ENCODE peak calls at places on chromosomes 11 and 22, in five cellular contexts. One of them, this sample, is unnamed.

GRCh38 chr11:29260939-29261705 is 755.7 kb downstream of the KCNA4 start:
- DNase-seq in RWPE1: peak
- DNase-seq in GM23338: no peak
- DNase-seq in ovary: no peak
- DNase-seq in Peyer's patch: no peak
- DNase-seq in this sample: no peak

GRCh38 chr11:116578971-116579687 is 193.7 kb downstream of the BUD13 start:
- DNase-seq in RWPE1: no peak
- DNase-seq in ovary: no peak
- DNase-seq in Peyer's patch: no peak
- DNase-seq in GM23338: peak
- DNase-seq in this sample: no peak

GRCh38 chr11:18705651-18706281 is 7.2 kb downstream of the TMEM86A start:
- DNase-seq in ovary: peak
- DNase-seq in Peyer's patch: peak
- DNase-seq in RWPE1: no peak
- DNase-seq in GM23338: peak
- DNase-seq in this sample: no peak

GRCh38 chr11:10118830-10119229 is 175.2 kb downstream of the SBF2 start:
- DNase-seq in Peyer's patch: no peak
- DNase-seq in RWPE1: no peak
- DNase-seq in ovary: no peak
- DNase-seq in GM23338: no peak
- DNase-seq in this sample: no peak

GRCh38 chr11:47495856-47496217 is 46.9 kb upstream of the RAPSN start:
- DNase-seq in RWPE1: no peak
- DNase-seq in GM23338: no peak
- DNase-seq in ovary: no peak
- DNase-seq in Peyer's patch: no peak
- DNase-seq in this sample: no peak

GRCh38 chr11:8066911-8067455 is 14.0 kb upstream of the TUB start:
- DNase-seq in RWPE1: no peak
- DNase-seq in GM23338: no peak
- DNase-seq in Peyer's patch: no peak
- DNase-seq in ovary: no peak
- DNase-seq in this sample: no peak

GRCh38 chr11:5684627-5685362 is at the start of gene TRIM5:
- DNase-seq in GM23338: peak
- DNase-seq in RWPE1: peak
- DNase-seq in Peyer's patch: peak
- DNase-seq in ovary: peak
- DNase-seq in this sample: peak

GRCh38 chr22:28440517-28441366 is 238.9 kb downstream of the TTC28 start:
- DNase-seq in ovary: no peak
- DNase-seq in GM23338: no peak
- DNase-seq in RWPE1: no peak
- DNase-seq in Peyer's patch: no peak
- DNase-seq in this sample: no peak

GRCh38 chr11:1041471-1041870 is 5.0 kb upstream of the MUC6 start:
- DNase-seq in RWPE1: peak
- DNase-seq in GM23338: no peak
- DNase-seq in Peyer's patch: no peak
- DNase-seq in ovary: no peak
- DNase-seq in this sample: no peak

GRCh38 chr11:23732026-23732425 is 764.8 kb upstream of the LUZP2 start:
- DNase-seq in ovary: no peak
- DNase-seq in GM23338: no peak
- DNase-seq in Peyer's patch: no peak
- DNase-seq in RWPE1: no peak
- DNase-seq in this sample: no peak

GRCh38 chr11:70637949-70638598 is 239.7 kb downstream of the CTTN start:
- DNase-seq in RWPE1: no peak
- DNase-seq in Peyer's patch: no peak
- DNase-seq in ovary: no peak
- DNase-seq in GM23338: no peak
- DNase-seq in this sample: peak

GRCh38 chr22:46010951-46011626 is 34.1 kb upstream of the WNT7B start:
- DNase-seq in ovary: peak
- DNase-seq in Peyer's patch: peak
- DNase-seq in RWPE1: no peak
- DNase-seq in GM23338: no peak
- DNase-seq in this sample: peak

GRCh38 chr11:128660957-128661356 is 32.9 kb upstream of the FLI1 start:
- DNase-seq in GM23338: no peak
- DNase-seq in ovary: no peak
- DNase-seq in RWPE1: no peak
- DNase-seq in Peyer's patch: no peak
- DNase-seq in this sample: no peak

GRCh38 chr22:49294656-49295464 is 532.8 kb downstream of the BRD1 start:
- DNase-seq in RWPE1: no peak
- DNase-seq in Peyer's patch: no peak
- DNase-seq in GM23338: no peak
- DNase-seq in ovary: no peak
- DNase-seq in this sample: no peak

GRCh38 chr22:49723478-49724029 is 104.1 kb downstream of the BRD1 start:
- DNase-seq in RWPE1: no peak
- DNase-seq in ovary: no peak
- DNase-seq in Peyer's patch: no peak
- DNase-seq in GM23338: no peak
- DNase-seq in this sample: no peak

GRCh38 chr22:48952256-48953102 is 875.2 kb downstream of the BRD1 start:
- DNase-seq in GM23338: no peak
- DNase-seq in Peyer's patch: no peak
- DNase-seq in RWPE1: no peak
- DNase-seq in ovary: no peak
- DNase-seq in this sample: no peak

GRCh38 chr11:94657629-94658028 is 90.5 kb downstream of the PIWIL4 start:
- DNase-seq in Peyer's patch: no peak
- DNase-seq in RWPE1: no peak
- DNase-seq in GM23338: no peak
- DNase-seq in ovary: no peak
- DNase-seq in this sample: no peak

GRCh38 chr11:57566035-57566504 is 1.4 kb downstream of the UBE2L6 start:
- DNase-seq in ovary: no peak
- DNase-seq in Peyer's patch: no peak
- DNase-seq in GM23338: no peak
- DNase-seq in RWPE1: peak
- DNase-seq in this sample: no peak

GRCh38 chr11:57248780-57249383 is 11.8 kb upstream of the APLNR start:
- DNase-seq in Peyer's patch: peak
- DNase-seq in RWPE1: peak
- DNase-seq in GM23338: peak
- DNase-seq in ovary: peak
- DNase-seq in this sample: no peak

GRCh38 chr11:120306519-120307242 is 18.4 kb upstream of the TLCD5 start:
- DNase-seq in RWPE1: peak
- DNase-seq in Peyer's patch: no peak
- DNase-seq in GM23338: peak
- DNase-seq in ovary: no peak
- DNase-seq in this sample: no peak

GRCh38 chr11:13834463-13834862 is 128.1 kb upstream of the SPON1 start:
- DNase-seq in GM23338: peak
- DNase-seq in RWPE1: no peak
- DNase-seq in Peyer's patch: no peak
- DNase-seq in ovary: no peak
- DNase-seq in this sample: no peak

GRCh38 chr11:121582296-121582695 is 129.5 kb upstream of the SORL1-AS1 start:
- DNase-seq in RWPE1: no peak
- DNase-seq in GM23338: no peak
- DNase-seq in Peyer's patch: no peak
- DNase-seq in ovary: no peak
- DNase-seq in this sample: no peak

GRCh38 chr22:50738649-50739227 is 734 bp downstream of the ACR start:
- DNase-seq in RWPE1: no peak
- DNase-seq in ovary: peak
- DNase-seq in Peyer's patch: peak
- DNase-seq in GM23338: no peak
- DNase-seq in this sample: no peak

GRCh38 chr11:126542621-126543020 is 187.1 kb downstream of the ST3GAL4 start:
- DNase-seq in GM23338: no peak
- DNase-seq in ovary: no peak
- DNase-seq in Peyer's patch: no peak
- DNase-seq in RWPE1: no peak
- DNase-seq in this sample: no peak

GRCh38 chr11:124760205-124760652 is 1.9 kb downstream of the ESAM start:
- DNase-seq in RWPE1: no peak
- DNase-seq in Peyer's patch: no peak
- DNase-seq in GM23338: no peak
- DNase-seq in ovary: no peak
- DNase-seq in this sample: no peak

GRCh38 chr11:102309621-102310541 is 7.4 kb upstream of the BIRC3 start:
- DNase-seq in GM23338: peak
- DNase-seq in Peyer's patch: no peak
- DNase-seq in ovary: no peak
- DNase-seq in RWPE1: no peak
- DNase-seq in this sample: no peak

GRCh38 chr11:17683378-17684161 is 35.8 kb upstream of the MYOD1 start:
- DNase-seq in ovary: no peak
- DNase-seq in RWPE1: peak
- DNase-seq in GM23338: no peak
- DNase-seq in Peyer's patch: no peak
- DNase-seq in this sample: no peak

GRCh38 chr11:64842851-64843841 is 1.3 kb downstream of the CDC42BPG start:
- DNase-seq in Peyer's patch: peak
- DNase-seq in ovary: peak
- DNase-seq in GM23338: no peak
- DNase-seq in RWPE1: peak
- DNase-seq in this sample: no peak

GRCh38 chr11:30914143-30914762 is 328.1 kb upstream of the MPPED2 start:
- DNase-seq in RWPE1: peak
- DNase-seq in GM23338: peak
- DNase-seq in Peyer's patch: no peak
- DNase-seq in ovary: peak
- DNase-seq in this sample: peak

GRCh38 chr11:61514050-61514917 is 5.7 kb downstream of the LRRC10B start:
- DNase-seq in RWPE1: no peak
- DNase-seq in Peyer's patch: no peak
- DNase-seq in GM23338: peak
- DNase-seq in ovary: no peak
- DNase-seq in this sample: no peak

GRCh38 chr11:64713031-64713780 is 9.8 kb downstream of the NRXN2 start:
- DNase-seq in GM23338: peak
- DNase-seq in RWPE1: peak
- DNase-seq in Peyer's patch: peak
- DNase-seq in ovary: peak
- DNase-seq in this sample: no peak

GRCh38 chr11:65128182-65129145 is 5.9 kb downstream of the SYVN1 start:
- DNase-seq in RWPE1: no peak
- DNase-seq in GM23338: no peak
- DNase-seq in ovary: no peak
- DNase-seq in Peyer's patch: no peak
- DNase-seq in this sample: no peak

GRCh38 chr11:8802263-8802662 is 108.7 kb upstream of the AKIP1 start:
- DNase-seq in Peyer's patch: no peak
- DNase-seq in GM23338: no peak
- DNase-seq in ovary: no peak
- DNase-seq in RWPE1: no peak
- DNase-seq in this sample: no peak

GRCh38 chr11:3833461-3833860 is 7.3 kb downstream of the RHOG start:
- DNase-seq in Peyer's patch: no peak
- DNase-seq in GM23338: no peak
- DNase-seq in RWPE1: no peak
- DNase-seq in ovary: no peak
- DNase-seq in this sample: no peak
- H3K27ac ChIP-seq in Peyer's patch: no peak
- H3K27ac ChIP-seq in GM23338: no peak
- H3K27ac ChIP-seq in RWPE1: no peak
- H3K27ac ChIP-seq in ovary: no peak
- H3K27ac ChIP-seq in this sample: peak

GRCh38 chr11:27433742-27434141 is 38.8 kb downstream of the LGR4 start:
- DNase-seq in ovary: no peak
- DNase-seq in GM23338: no peak
- DNase-seq in Peyer's patch: no peak
- DNase-seq in RWPE1: no peak
- DNase-seq in this sample: no peak

GRCh38 chr11:27431808-27432207 is 40.8 kb downstream of the LGR4 start:
- DNase-seq in GM23338: peak
- DNase-seq in ovary: no peak
- DNase-seq in Peyer's patch: no peak
- DNase-seq in RWPE1: no peak
- DNase-seq in this sample: no peak

GRCh38 chr11:27427183-27427980 is 45.2 kb downstream of the LGR4 start:
- DNase-seq in Peyer's patch: no peak
- DNase-seq in ovary: no peak
- DNase-seq in RWPE1: peak
- DNase-seq in GM23338: peak
- DNase-seq in this sample: no peak

GRCh38 chr11:27429740-27430451 is 42.7 kb downstream of the LGR4 start:
- DNase-seq in ovary: no peak
- DNase-seq in RWPE1: peak
- DNase-seq in Peyer's patch: no peak
- DNase-seq in GM23338: peak
- DNase-seq in this sample: no peak
- H3K27ac ChIP-seq in ovary: no peak
- H3K27ac ChIP-seq in RWPE1: peak
- H3K27ac ChIP-seq in Peyer's patch: no peak
- H3K27ac ChIP-seq in GM23338: peak
- H3K27ac ChIP-seq in this sample: no peak

GRCh38 chr11:133956650-133957633 is at the start of gene IGSF9B:
- DNase-seq in GM23338: peak
- DNase-seq in Peyer's patch: peak
- DNase-seq in ovary: peak
- DNase-seq in RWPE1: peak
- DNase-seq in this sample: peak
- H3K27ac ChIP-seq in GM23338: no peak
- H3K27ac ChIP-seq in Peyer's patch: peak
- H3K27ac ChIP-seq in ovary: no peak
- H3K27ac ChIP-seq in RWPE1: no peak
- H3K27ac ChIP-seq in this sample: no peak

DNA sequence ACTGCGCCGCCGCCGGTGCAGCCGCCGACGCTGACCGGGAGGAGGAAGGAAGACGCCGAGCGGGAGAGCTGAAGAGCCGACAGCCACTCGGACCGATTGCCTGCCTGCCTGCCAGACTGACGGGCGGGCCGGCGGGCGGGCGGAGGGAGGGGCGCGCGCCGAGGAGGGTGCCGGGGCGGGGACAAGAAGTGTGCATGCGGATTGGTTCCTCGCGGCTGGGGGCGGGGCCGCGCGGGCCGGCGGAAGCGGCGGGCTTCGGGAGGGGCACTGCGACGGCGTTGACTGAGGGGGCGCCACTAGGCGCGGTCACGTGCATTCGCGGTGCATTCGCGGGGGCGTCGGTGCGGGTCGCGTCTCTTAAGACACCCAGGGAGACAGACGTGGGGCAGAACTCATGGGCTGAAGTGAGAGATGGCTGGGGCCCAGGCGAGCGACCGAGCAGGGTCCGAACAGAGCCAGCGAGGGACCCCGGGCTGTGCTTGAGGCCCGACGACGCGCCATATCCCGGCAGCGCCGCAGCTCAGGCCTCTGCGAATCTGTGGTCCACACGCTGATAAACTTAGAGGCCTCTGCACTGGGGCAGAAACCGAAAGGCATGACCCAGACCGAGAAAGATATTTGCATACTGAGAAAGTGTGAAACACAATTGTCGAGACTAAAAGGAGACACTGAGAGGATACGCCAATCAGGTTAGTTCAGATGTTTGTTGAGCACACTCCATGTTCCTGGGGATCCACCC is at the start of gene MAPK1:
- DNase-seq in ovary: peak
- DNase-seq in RWPE1: peak
- DNase-seq in GM23338: peak
- DNase-seq in Peyer's patch: peak
- DNase-seq in this sample: peak
- H3K27ac ChIP-seq in ovary: peak
- H3K27ac ChIP-seq in RWPE1: peak
- H3K27ac ChIP-seq in GM23338: peak
- H3K27ac ChIP-seq in Peyer's patch: peak
- H3K27ac ChIP-seq in this sample: peak

GRCh38 chr22:36280379-36280778 is 27.4 kb downstream of the APOL1 start:
- DNase-seq in ovary: peak
- DNase-seq in Peyer's patch: no peak
- DNase-seq in RWPE1: no peak
- DNase-seq in GM23338: no peak
- DNase-seq in this sample: no peak
- H3K27ac ChIP-seq in ovary: no peak
- H3K27ac ChIP-seq in Peyer's patch: no peak
- H3K27ac ChIP-seq in RWPE1: peak
- H3K27ac ChIP-seq in GM23338: no peak
- H3K27ac ChIP-seq in this sample: no peak